ENCODE peak calls at places on chromosome 21, in four cellular contexts. X is NCI-H2107, L is NB4, P is GM10248. W is an unnamed sample.
A peak's percentile ranks its signal among the peaks of the same experiment; 100 is the strongest.

GRCh38 chr21:45132841-45133573 is 58.6 kb downstream of the ADARB1 start:
- DNase-seq in P (no peak), L (no peak), X (no peak), W (no peak)

GRCh38 chr21:44742418-44743153 is 31.2 kb upstream of the TSPEAR start:
- DNase-seq in P (no peak), X (no peak), L (peak; percentile 53), W (peak; percentile 50)

GRCh38 chr21:44616591-44616926 is 4.7 kb downstream of the KRTAP10-8 start:
- DNase-seq in L (no peak), X (no peak), P (no peak), W (no peak)

GRCh38 chr21:42171091-42172053 is 47.6 kb upstream of the ABCG1 start:
- DNase-seq in X (no peak), L (no peak), P (no peak), W (no peak)

GRCh38 chr21:35232545-35233176 is 183.6 kb upstream of the RUNX1 start:
- DNase-seq in P (no peak), X (no peak), L (no peak), W (no peak)

GRCh38 chr21:45277101-45278045 is 10.3 kb downstream of the POFUT2 start:
- DNase-seq in X (no peak), L (no peak), P (no peak), W (no peak)

GRCh38 chr21:15653710-15654109 is 76.1 kb upstream of the USP25 start:
- DNase-seq in P (no peak), X (no peak), L (no peak), W (no peak)

GRCh38 chr21:46377789-46378188 is 53.8 kb downstream of the PCNT start:
- DNase-seq in L (no peak), P (no peak), X (no peak), W (no peak)

GRCh38 chr21:32386195-32386870 is 6.5 kb downstream of the URB1 start:
- DNase-seq in L (no peak), X (no peak), P (no peak), W (no peak)

GRCh38 chr21:27246741-27247140 is 279.9 kb upstream of the ADAMTS5 start:
- DNase-seq in L (no peak), P (no peak), X (no peak), W (no peak)

GRCh38 chr21:29477941-29478340 is 179.2 kb downstream of the BACH1 start:
- DNase-seq in X (no peak), L (peak; percentile 83), P (no peak), W (no peak)

GRCh38 chr21:33642896-33643657 is 776 bp downstream of the ITSN1 start:
- DNase-seq in L (peak; percentile 63), X (no peak), P (peak; percentile 31), W (no peak)

GRCh38 chr21:44865561-44866280 is 7.8 kb downstream of the PTTG1IP start:
- DNase-seq in P (no peak), X (no peak), L (peak; percentile 90), W (no peak)

GRCh38 chr21:38267136-38267535 is 10.3 kb downstream of the KCNJ15 start:
- DNase-seq in X (no peak), P (no peak), L (no peak), W (no peak)

W was measured in NCI-H1092.